ENCODE peak calls at places on chromosomes 16 and 17, in four cellular contexts. K is body of pancreas, S is tibial nerve, Y is ascending aorta. F is an unnamed sample.

GRCh38 chr16:29845656-29846055 is 17.4 kb downstream of the CDIPT start:
- DNase-seq in S (no peak), Y (no peak), K (peak; percentile 51), F (no peak)

GRCh38 chr17:8940866-8941471 is 24.5 kb downstream of the PIK3R5 start:
- DNase-seq in Y (no peak), S (no peak), K (no peak), F (no peak)

GRCh38 chr16:75105306-75106061 is 11.1 kb downstream of the LDHD start:
- DNase-seq in K (no peak), Y (no peak), S (no peak), F (no peak)

GRCh38 chr17:72176516-72176851 is 55.7 kb downstream of the SOX9 start:
- DNase-seq in S (no peak), Y (no peak), K (no peak), F (no peak)

GRCh38 chr17:83176272-83176955 is 97.0 kb downstream of the METRNL start:
- DNase-seq in Y (no peak), K (no peak), S (peak; percentile 5), F (no peak)

GRCh38 chr16:72821551-72821950 is 226.4 kb downstream of the ZFHX3 start:
- DNase-seq in K (no peak), Y (no peak), S (no peak), F (no peak)

GRCh38 chr17:67441052-67441738 is 64.1 kb downstream of the PITPNC1 start:
- DNase-seq in S (no peak), K (peak; percentile 5), Y (peak; percentile 16), F (no peak)

GRCh38 chr17:34156741-34157589 is 98.1 kb upstream of the CCL2 start:
- DNase-seq in Y (no peak), K (no peak), S (no peak), F (no peak)

GRCh38 chr16:30764086-30764485 is 2.0 kb downstream of the RNF40 start:
- DNase-seq in K (no peak), S (no peak), Y (no peak), F (no peak)

GRCh38 chr17:40442392-40443195 is 656 bp upstream of the IGFBP4 start:
- DNase-seq in K (no peak), Y (no peak), S (no peak), F (no peak)
- TF ChIP-seq CTCF in K (no peak), Y (no peak), S (no peak), F (no peak)

DNA sequence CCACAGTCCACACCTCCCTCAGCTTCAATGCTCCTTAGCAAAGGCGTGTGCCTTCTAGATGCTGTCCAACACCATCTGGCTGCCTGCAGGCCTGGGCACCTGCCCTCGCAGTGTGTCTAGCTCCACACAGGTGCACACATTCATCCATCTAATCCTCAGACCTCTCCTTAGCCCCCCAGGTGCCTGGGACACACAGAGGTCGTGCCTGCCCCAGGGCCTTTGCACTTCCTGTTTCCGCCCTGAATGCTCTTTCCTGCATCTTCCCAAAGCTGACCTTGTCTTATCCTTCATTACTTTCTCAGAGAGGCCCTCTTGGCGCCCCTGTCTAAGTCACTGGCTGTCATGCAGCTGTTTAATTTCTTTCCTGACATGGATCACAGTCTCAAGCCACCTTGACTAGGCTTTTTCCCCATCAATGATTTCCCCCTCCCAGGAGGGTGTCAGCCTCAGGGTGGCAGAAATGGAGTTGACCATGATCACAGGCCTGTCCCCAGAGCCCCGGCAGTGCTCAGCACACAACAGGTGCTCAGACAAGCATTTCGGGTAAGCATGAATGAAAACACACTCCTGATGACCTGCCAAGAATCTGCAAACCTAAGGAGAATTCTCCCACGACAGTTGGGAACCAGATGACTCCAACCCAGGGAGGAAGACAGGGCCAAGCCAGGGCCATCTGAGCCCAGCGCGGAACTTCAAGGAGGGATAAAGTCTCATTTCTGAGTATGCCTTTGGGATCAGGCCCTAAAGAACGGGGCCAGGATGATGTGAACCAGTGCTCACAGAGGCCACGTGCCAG is 76.3 kb downstream of the LITAF start:
- DNase-seq in Y (no peak), S (no peak), K (no peak), F (no peak)
- TF ChIP-seq CTCF in Y (no peak), S (no peak), K (no peak), F (no peak)

GRCh38 chr17:11031787-11032186 is 193.9 kb upstream of the PIRT start:
- DNase-seq in S (no peak), Y (no peak), K (no peak), F (no peak)
- TF ChIP-seq CTCF in S (no peak), Y (no peak), K (no peak), F (no peak)

DNA sequence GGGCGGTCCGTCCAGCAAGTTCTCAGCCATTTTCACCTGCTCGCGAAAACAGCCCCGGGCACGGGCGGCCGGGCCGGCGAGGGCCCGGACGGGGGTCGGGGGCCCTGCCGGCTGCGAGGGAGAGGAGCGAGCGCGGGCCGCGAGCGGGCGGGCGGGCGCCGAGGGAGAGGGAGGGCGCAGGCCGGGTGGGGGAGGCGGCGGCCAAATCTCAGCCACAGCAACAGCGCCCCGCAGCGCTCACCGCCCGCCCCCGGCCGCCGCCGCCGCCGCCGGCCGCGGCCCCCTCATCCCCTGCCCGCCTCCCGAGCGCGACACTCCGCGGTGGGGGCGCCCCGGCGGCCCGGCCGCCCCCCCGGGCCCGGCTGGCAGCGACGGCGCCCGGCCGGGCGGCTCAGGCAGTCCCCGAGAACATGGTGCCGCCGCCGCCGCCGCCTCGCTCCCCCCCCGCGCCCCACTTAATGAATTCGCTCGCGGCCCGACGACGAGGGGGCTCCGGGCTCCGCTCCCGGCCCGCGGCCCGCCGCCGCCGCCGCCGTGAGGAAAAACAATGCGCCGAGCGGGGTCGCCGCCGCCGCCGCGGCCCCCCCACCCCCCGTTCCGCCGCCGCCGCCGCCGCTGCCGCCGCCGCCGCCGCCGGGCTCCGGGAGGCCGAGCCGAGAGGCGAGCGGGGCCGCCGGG is 487 bp downstream of the CREBBP start:
- DNase-seq in S (peak; percentile 55), K (peak; percentile 85), Y (no peak), F (peak; percentile 37)
- TF ChIP-seq CTCF in S (no peak), K (peak; percentile 45), Y (peak; percentile 6), F (no peak)

GRCh38 chr16:49352923-49353322 is 20.7 kb upstream of the C16orf78 start:
- DNase-seq in K (peak; percentile 12), S (no peak), Y (no peak), F (no peak)
- TF ChIP-seq CTCF in K (no peak), S (no peak), Y (no peak), F (no peak)

GRCh38 chr17:76707985-76708807 is 2.6 kb downstream of the MXRA7 start:
- DNase-seq in S (no peak), K (peak; percentile 57), Y (no peak), F (no peak)
- TF ChIP-seq CTCF in S (peak; percentile 16), K (peak; percentile 25), Y (peak; percentile 42), F (no peak)

GRCh38 chr16:86430814-86431213 is 79.5 kb upstream of the FOXF1 start:
- DNase-seq in S (no peak), Y (no peak), K (no peak), F (no peak)
- TF ChIP-seq CTCF in S (no peak), Y (no peak), K (no peak), F (no peak)

GRCh38 chr17:77675816-77676799 is 282.4 kb upstream of the TNRC6C start:
- DNase-seq in S (no peak), Y (no peak), K (no peak), F (no peak)

GRCh38 chr17:77677637-77678036 is 280.9 kb upstream of the TNRC6C start:
- DNase-seq in K (no peak), Y (no peak), S (no peak), F (no peak)

GRCh38 chr17:77677210-77677609 is 281.3 kb upstream of the TNRC6C start:
- DNase-seq in Y (no peak), S (no peak), K (no peak), F (no peak)

GRCh38 chr17:77674358-77674757 is 284.1 kb upstream of the TNRC6C start:
- DNase-seq in K (no peak), Y (no peak), S (no peak), F (no peak)

DNA sequence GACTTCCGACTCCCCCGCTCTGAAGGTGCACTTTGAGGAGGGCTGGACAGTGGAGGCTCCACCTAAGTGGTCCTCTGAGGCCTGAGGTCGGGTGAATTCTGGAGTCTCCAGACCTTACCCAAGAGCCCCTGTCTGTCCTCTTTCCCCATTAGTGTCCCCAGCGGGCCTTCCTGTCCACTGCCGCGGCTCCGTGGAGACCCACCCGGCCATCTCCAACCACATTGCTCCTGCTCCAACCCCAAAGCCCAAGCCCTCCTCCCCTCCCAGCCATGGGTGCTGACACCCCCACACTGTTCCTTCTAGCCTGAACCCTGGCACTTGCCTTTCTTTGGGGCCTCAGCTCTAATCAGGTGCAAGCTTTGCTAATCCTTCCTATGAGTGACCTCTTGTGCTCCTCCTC is 283.1 kb upstream of the TNRC6C start:
- DNase-seq in S (no peak), K (no peak), Y (no peak), F (no peak)
- TF ChIP-seq CTCF in S (no peak), K (no peak), Y (no peak), F (no peak)

DNA sequence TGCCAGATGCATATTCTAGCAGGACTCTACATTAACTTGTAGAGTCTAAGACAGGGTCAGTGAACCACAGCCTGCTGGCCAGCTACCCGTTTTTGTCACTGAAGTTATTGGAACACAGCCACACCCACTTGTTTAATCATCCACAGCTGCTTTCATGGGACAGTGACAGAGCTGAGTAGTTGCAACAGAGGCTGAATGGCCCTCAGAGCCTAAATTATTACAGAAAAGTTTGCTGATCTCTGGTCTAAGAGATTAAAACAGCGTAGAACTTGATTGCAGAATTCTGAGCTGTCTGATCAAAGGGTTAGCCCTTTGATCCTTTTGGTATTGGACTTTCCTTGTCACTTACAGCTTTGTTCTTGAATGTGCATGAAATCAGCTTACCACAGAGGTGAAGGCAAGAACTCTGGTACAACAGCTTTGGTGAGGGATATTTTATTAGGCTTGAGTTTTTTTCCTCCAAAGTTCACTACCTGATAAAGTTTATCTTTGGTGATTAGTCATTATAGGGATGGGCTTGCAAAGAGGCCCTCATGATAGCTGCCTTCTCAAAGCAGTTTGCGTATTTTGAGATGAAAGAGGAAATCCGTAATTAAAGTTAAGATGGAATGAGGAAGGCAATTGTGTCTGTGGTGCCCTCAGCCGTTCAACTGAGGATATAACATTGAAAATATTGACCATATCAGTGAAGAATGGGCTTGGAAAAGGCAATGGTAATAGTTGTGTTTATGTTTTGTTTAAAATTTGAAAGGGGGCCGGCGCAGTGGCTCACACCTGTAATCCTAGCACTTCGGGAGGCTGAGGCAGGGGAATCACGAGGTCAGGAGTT is 23.7 kb downstream of the ALDH3A2 start:
- DNase-seq in Y (no peak), S (no peak), K (peak; percentile 55), F (no peak)
- TF ChIP-seq CTCF in Y (peak; percentile 17), S (peak; percentile 20), K (peak; percentile 7), F (no peak)

DNA sequence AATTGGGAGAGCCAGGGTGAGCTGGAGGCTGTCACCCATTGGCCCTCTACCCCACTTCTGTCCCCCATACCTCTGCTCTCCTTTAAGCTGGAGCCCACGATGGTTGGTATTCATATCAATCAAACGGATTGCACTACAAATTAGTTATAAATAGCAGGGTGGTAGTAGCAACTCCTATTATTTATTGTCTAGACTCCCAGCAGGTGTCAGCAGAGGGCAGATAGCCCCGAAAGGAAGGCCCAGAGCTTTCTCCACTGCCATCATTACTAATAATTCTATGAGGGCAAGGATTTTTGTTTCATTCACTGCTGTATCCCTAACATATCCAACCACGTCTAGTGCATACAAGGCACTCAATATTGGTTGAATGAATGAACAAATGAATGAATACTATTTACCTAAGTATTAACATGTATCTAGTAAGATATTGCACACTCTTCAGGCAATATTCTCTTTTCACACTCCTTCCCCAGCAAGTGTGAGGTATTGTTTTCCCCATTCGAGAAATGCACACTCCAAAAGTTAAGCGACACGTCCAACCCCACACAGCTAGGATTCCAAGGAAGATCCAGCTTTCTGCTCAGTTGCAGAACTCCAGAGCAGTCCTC is 6.3 kb downstream of the C17orf50 start:
- DNase-seq in K (peak; percentile 62), Y (no peak), S (no peak), F (no peak)
- TF ChIP-seq CTCF in K (peak; percentile 56), Y (peak; percentile 51), S (peak; percentile 62), F (no peak)